ENCODE peak calls at places on chromosomes 7 and 10, in four cellular contexts. One of them, this sample, is unnamed.

GRCh38 chr7:42035205-42035604 is 201.8 kb downstream of the GLI3 start:
- DNase-seq in K562: no peak
- DNase-seq in GM12878: no peak
- DNase-seq in HepG2: no peak
- DNase-seq in this sample: no peak

GRCh38 chr7:88224596-88225275 is 4.9 kb upstream of the SRI start:
- DNase-seq in K562: no peak
- DNase-seq in GM12878: no peak
- DNase-seq in HepG2: no peak
- DNase-seq in this sample: no peak

GRCh38 chr10:125997586-125997985 is 101.2 kb downstream of the FANK1 start:
- DNase-seq in K562: no peak
- DNase-seq in GM12878: no peak
- DNase-seq in HepG2: no peak
- DNase-seq in this sample: no peak

GRCh38 chr7:16571941-16572340 is 45.3 kb downstream of the LRRC72 start:
- DNase-seq in K562: no peak
- DNase-seq in GM12878: no peak
- DNase-seq in HepG2: no peak
- DNase-seq in this sample: no peak

GRCh38 chr7:159125944-159126248 is 18.8 kb downstream of the VIPR2 start:
- DNase-seq in K562: no peak
- DNase-seq in GM12878: no peak
- DNase-seq in HepG2: peak
- DNase-seq in this sample: no peak

GRCh38 chr7:112420236-112420945 is 29.9 kb upstream of the IFRD1 start:
- DNase-seq in K562: no peak
- DNase-seq in GM12878: no peak
- DNase-seq in HepG2: peak
- DNase-seq in this sample: no peak

GRCh38 chr7:95205821-95206220 is 118.5 kb downstream of the PON1 start:
- DNase-seq in K562: no peak
- DNase-seq in GM12878: no peak
- DNase-seq in HepG2: no peak
- DNase-seq in this sample: no peak

GRCh38 chr7:159060440-159060839 is 84.2 kb downstream of the VIPR2 start:
- DNase-seq in K562: no peak
- DNase-seq in GM12878: no peak
- DNase-seq in HepG2: no peak
- DNase-seq in this sample: no peak

GRCh38 chr7:6443372-6443941 is 4.3 kb downstream of the DAGLB start:
- DNase-seq in K562: no peak
- DNase-seq in GM12878: no peak
- DNase-seq in HepG2: peak
- DNase-seq in this sample: no peak

GRCh38 chr10:114603943-114604342 is 54.1 kb downstream of the ABLIM1 start:
- DNase-seq in K562: peak
- DNase-seq in GM12878: no peak
- DNase-seq in HepG2: no peak
- DNase-seq in this sample: no peak

GRCh38 chr10:83931669-83932068 is 207.6 kb upstream of the GHITM start:
- DNase-seq in K562: no peak
- DNase-seq in GM12878: no peak
- DNase-seq in HepG2: no peak
- DNase-seq in this sample: no peak

GRCh38 chr10:123462760-123463159 is 203.4 kb upstream of the GPR26 start:
- DNase-seq in K562: no peak
- DNase-seq in GM12878: no peak
- DNase-seq in HepG2: no peak
- DNase-seq in this sample: no peak

GRCh38 chr7:146503844-146504243 is 387.2 kb downstream of the CNTNAP2 start:
- DNase-seq in K562: no peak
- DNase-seq in GM12878: no peak
- DNase-seq in HepG2: no peak
- DNase-seq in this sample: no peak

GRCh38 chr7:107355616-107356015 is 114.2 kb upstream of the GPR22 start:
- DNase-seq in K562: no peak
- DNase-seq in GM12878: no peak
- DNase-seq in HepG2: no peak
- DNase-seq in this sample: no peak

GRCh38 chr7:154767194-154767593 is 235.7 kb downstream of the PAXIP1 start:
- DNase-seq in K562: no peak
- DNase-seq in GM12878: no peak
- DNase-seq in HepG2: no peak
- DNase-seq in this sample: no peak

GRCh38 chr10:95841711-95842498 is 65.9 kb upstream of the CC2D2B start:
- DNase-seq in K562: peak
- DNase-seq in GM12878: no peak
- DNase-seq in HepG2: peak
- DNase-seq in this sample: peak

GRCh38 chr7:93862651-93863050 is 27.9 kb downstream of the TFPI2 start:
- DNase-seq in K562: no peak
- DNase-seq in GM12878: no peak
- DNase-seq in HepG2: no peak
- DNase-seq in this sample: no peak

GRCh38 chr10:35079763-35080162 is 10.4 kb downstream of the CUL2 start:
- DNase-seq in K562: no peak
- DNase-seq in GM12878: no peak
- DNase-seq in HepG2: no peak
- DNase-seq in this sample: no peak

GRCh38 chr10:1495915-1496517 is 241.3 kb downstream of the ADARB2 start:
- DNase-seq in K562: no peak
- DNase-seq in GM12878: no peak
- DNase-seq in HepG2: no peak
- DNase-seq in this sample: no peak

GRCh38 chr7:121328508-121329459 is at the start of gene WNT16:
- DNase-seq in K562: peak
- DNase-seq in GM12878: no peak
- DNase-seq in HepG2: no peak
- DNase-seq in this sample: peak

GRCh38 chr10:118564652-118565051 is 30.8 kb downstream of the PRLHR start:
- DNase-seq in K562: peak
- DNase-seq in GM12878: no peak
- DNase-seq in HepG2: no peak
- DNase-seq in this sample: peak

GRCh38 chr10:24561453-24561852 is 162.2 kb downstream of the ARHGAP21 start:
- DNase-seq in K562: no peak
- DNase-seq in GM12878: no peak
- DNase-seq in HepG2: no peak
- DNase-seq in this sample: no peak

GRCh38 chr10:83542774-83543291 is 596.5 kb upstream of the GHITM start:
- DNase-seq in K562: no peak
- DNase-seq in GM12878: peak
- DNase-seq in HepG2: no peak
- DNase-seq in this sample: no peak

GRCh38 chr10:92965314-92965713 is 95.3 kb upstream of the CYP26C1 start:
- DNase-seq in K562: peak
- DNase-seq in GM12878: no peak
- DNase-seq in HepG2: peak
- DNase-seq in this sample: no peak

GRCh38 chr10:121437596-121437995 is 160.6 kb downstream of the FGFR2 start:
- DNase-seq in K562: no peak
- DNase-seq in GM12878: no peak
- DNase-seq in HepG2: no peak
- DNase-seq in this sample: no peak

GRCh38 chr10:43226441-43226840 is 40.4 kb downstream of the RASGEF1A start:
- DNase-seq in K562: no peak
- DNase-seq in GM12878: no peak
- DNase-seq in HepG2: no peak
- DNase-seq in this sample: peak

GRCh38 chr7:152054377-152055230 is 29.1 kb downstream of the GALNT11 start:
- DNase-seq in K562: no peak
- DNase-seq in GM12878: no peak
- DNase-seq in HepG2: peak
- DNase-seq in this sample: no peak

GRCh38 chr7:94087664-94088352 is 83.7 kb upstream of the BET1 start:
- DNase-seq in K562: peak
- DNase-seq in GM12878: peak
- DNase-seq in HepG2: peak
- DNase-seq in this sample: peak

GRCh38 chr7:41287559-41288335 is 415.1 kb downstream of the INHBA start:
- DNase-seq in K562: no peak
- DNase-seq in GM12878: no peak
- DNase-seq in HepG2: no peak
- DNase-seq in this sample: peak

GRCh38 chr7:147070886-147071285 is 954.3 kb downstream of the CNTNAP2 start:
- DNase-seq in K562: no peak
- DNase-seq in GM12878: no peak
- DNase-seq in HepG2: no peak
- DNase-seq in this sample: no peak

DNA sequence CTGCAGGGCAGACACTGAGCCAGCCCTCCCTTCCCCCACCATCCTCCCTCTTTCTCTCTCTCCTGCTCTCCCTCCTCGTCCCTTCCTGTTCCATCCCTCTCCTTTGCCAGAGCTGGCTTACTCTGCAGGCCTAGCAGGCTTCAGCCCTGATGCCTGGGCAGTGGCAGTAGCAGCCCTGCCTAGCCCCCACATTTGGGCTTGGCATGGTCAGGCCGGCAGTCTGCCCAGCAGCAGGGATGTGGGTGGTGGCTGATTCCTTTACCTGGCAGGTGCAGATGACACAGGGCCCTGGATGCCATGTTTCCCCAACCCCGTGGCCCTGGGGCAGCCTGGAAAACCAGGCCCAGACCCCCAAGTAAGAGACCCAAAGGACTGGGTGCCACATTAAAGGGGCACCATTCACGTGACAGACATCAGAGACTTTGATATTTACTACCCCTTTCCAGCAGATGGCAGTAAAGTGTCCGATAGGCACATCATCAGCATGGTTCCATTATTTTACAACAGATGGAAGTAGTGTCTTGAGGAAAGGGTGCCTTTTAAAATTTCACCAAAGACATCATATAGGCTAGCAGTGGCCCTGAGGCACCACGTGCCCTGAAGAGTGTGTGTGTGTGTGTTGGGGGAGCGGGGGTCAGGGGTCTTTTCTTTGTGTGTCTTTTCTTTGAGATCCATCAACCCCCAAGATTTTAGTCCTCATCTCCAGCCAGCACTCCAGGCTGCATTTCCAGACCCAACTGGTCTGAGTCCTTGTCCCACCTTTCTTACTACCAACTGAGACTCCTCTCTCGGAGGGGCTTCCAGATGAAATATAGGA is 5.9 kb downstream of the KCP start:
- DNase-seq in K562: peak
- DNase-seq in GM12878: peak
- DNase-seq in HepG2: peak
- DNase-seq in this sample: no peak
- TF ChIP-seq NR2C2 in K562: no peak
- TF ChIP-seq NR2C2 in GM12878: no peak
- TF ChIP-seq NR2C2 in HepG2: no peak
- TF ChIP-seq NR2C2 in this sample: no peak

GRCh38 chr7:44338600-44338999 is 13.2 kb upstream of the CAMK2B start:
- DNase-seq in K562: no peak
- DNase-seq in GM12878: no peak
- DNase-seq in HepG2: no peak
- DNase-seq in this sample: no peak
- TF ChIP-seq USF2 in K562: no peak
- TF ChIP-seq USF2 in GM12878: no peak
- TF ChIP-seq USF2 in HepG2: no peak
- TF ChIP-seq USF2 in this sample: no peak

GRCh38 chr7:100371561-100372171 is 1.6 kb upstream of the PILRA start:
- DNase-seq in K562: no peak
- DNase-seq in GM12878: no peak
- DNase-seq in HepG2: no peak
- DNase-seq in this sample: no peak

GRCh38 chr7:100369105-100369504 is 4.2 kb upstream of the PILRA start:
- DNase-seq in K562: peak
- DNase-seq in GM12878: peak
- DNase-seq in HepG2: no peak
- DNase-seq in this sample: no peak

GRCh38 chr7:100370303-100370702 is 3.0 kb upstream of the PILRA start:
- DNase-seq in K562: no peak
- DNase-seq in GM12878: no peak
- DNase-seq in HepG2: no peak
- DNase-seq in this sample: peak

GRCh38 chr7:100372256-100372655 is 1.0 kb upstream of the PILRA start:
- DNase-seq in K562: no peak
- DNase-seq in GM12878: no peak
- DNase-seq in HepG2: no peak
- DNase-seq in this sample: no peak

GRCh38 chr7:100370746-100371145 is 2.5 kb upstream of the PILRA start:
- DNase-seq in K562: no peak
- DNase-seq in GM12878: no peak
- DNase-seq in HepG2: no peak
- DNase-seq in this sample: no peak
- TF ChIP-seq NR2C2 in K562: no peak
- TF ChIP-seq NR2C2 in GM12878: no peak
- TF ChIP-seq NR2C2 in HepG2: no peak
- TF ChIP-seq NR2C2 in this sample: no peak

GRCh38 chr10:30708234-30708633 is 78.7 kb upstream of the LYZL2 start:
- DNase-seq in K562: no peak
- DNase-seq in GM12878: no peak
- DNase-seq in HepG2: no peak
- DNase-seq in this sample: no peak

GRCh38 chr10:30705625-30706149 is 76.1 kb upstream of the LYZL2 start:
- DNase-seq in K562: no peak
- DNase-seq in GM12878: peak
- DNase-seq in HepG2: no peak
- DNase-seq in this sample: no peak

GRCh38 chr10:30704016-30704600 is 74.6 kb upstream of the LYZL2 start:
- DNase-seq in K562: no peak
- DNase-seq in GM12878: no peak
- DNase-seq in HepG2: no peak
- DNase-seq in this sample: no peak

GRCh38 chr10:30702860-30703259 is 73.3 kb upstream of the LYZL2 start:
- DNase-seq in K562: no peak
- DNase-seq in GM12878: no peak
- DNase-seq in HepG2: no peak
- DNase-seq in this sample: no peak

DNA sequence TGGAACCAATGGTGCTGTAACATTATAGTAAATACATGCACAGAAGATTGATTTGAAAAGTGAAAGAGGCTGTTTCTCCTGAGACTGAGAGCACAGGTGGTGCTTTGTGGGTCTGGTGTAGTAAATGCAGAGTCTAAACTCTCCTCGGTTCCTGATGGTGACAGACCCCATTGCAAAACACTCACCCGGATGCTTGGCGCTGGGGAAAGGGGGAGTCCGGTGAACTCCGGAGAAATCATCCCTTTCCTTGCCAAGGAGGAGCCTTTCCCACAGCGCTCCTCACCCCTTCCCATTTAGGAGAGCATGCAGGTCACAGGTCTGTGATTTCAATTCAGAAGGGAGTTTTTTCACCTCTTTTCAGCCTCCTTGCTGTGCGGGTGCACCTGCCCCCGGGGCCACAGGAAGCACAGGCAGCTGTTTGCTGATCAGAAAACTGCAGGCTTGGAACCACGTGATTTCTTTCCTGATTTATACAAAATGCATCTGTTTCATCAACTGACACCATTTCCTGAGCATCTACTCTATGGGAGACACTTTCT is 75.6 kb upstream of the LYZL2 start:
- DNase-seq in K562: no peak
- DNase-seq in GM12878: peak
- DNase-seq in HepG2: no peak
- DNase-seq in this sample: no peak
- TF ChIP-seq USF2 in K562: no peak
- TF ChIP-seq USF2 in GM12878: no peak
- TF ChIP-seq USF2 in HepG2: no peak
- TF ChIP-seq USF2 in this sample: peak